ENCODE peak calls at places on chromosomes 6 and 20, in four cellular contexts. V is heart left ventricle, R is transverse colon, N is mucosa of descending colon. C is an unnamed sample.

GRCh38 chr6:13454286-13455221 is 32.8 kb downstream of the GFOD1 start:
- DNase-seq in V (peak), R (peak), N (peak), C (no peak)

GRCh38 chr6:119142051-119142450 is 63.6 kb upstream of the FAM184A start:
- DNase-seq in V (no peak), R (no peak), N (no peak), C (no peak)

GRCh38 chr20:63253438-63254236 is 626 bp downstream of the NKAIN4 start:
- DNase-seq in V (no peak), R (no peak), N (no peak), C (no peak)

GRCh38 chr6:133553652-133554051 is 312.5 kb downstream of the EYA4 start:
- DNase-seq in V (no peak), R (peak), N (peak), C (peak)

GRCh38 chr6:163189609-163190008 is 224.9 kb upstream of the QKI start:
- DNase-seq in V (no peak), R (no peak), N (no peak), C (no peak)

GRCh38 chr6:141153563-141153962 is 979.2 kb upstream of the GJE1 start:
- DNase-seq in V (no peak), R (no peak), N (no peak), C (no peak)

GRCh38 chr6:132907915-132908314 is 93.5 kb downstream of the RPS12 start:
- DNase-seq in V (no peak), R (no peak), N (no peak), C (no peak)

GRCh38 chr20:10662661-10663458 is 10.9 kb downstream of the JAG1 start:
- DNase-seq in V (no peak), R (no peak), N (peak), C (no peak)

GRCh38 chr6:147459772-147460171 is 48.7 kb upstream of the SAMD5 start:
- DNase-seq in V (no peak), R (no peak), N (no peak), C (no peak)

GRCh38 chr6:75098709-75099108 is 107.1 kb downstream of the COL12A1 start:
- DNase-seq in V (peak), R (peak), N (peak), C (peak)

GRCh38 chr20:44750081-44750805 is 4.6 kb downstream of the KCNK15 start:
- DNase-seq in V (no peak), R (no peak), N (no peak), C (no peak)

GRCh38 chr6:167550936-167551633 is 226.2 kb downstream of the TTLL2 start:
- DNase-seq in V (peak), R (peak), N (peak), C (peak)

GRCh38 chr20:58891076-58891685 is 38.7 kb downstream of the GNAS start:
- DNase-seq in V (peak), R (peak), N (peak), C (no peak)

GRCh38 chr6:122798099-122798641 is 9.1 kb downstream of the SMPDL3A start:
- DNase-seq in V (no peak), R (peak), N (peak), C (peak)

GRCh38 chr6:7617954-7618764 is 28.2 kb downstream of the SNRNP48 start:
- DNase-seq in V (peak), R (peak), N (peak), C (no peak)

GRCh38 chr6:72238900-72239299 is 352.6 kb downstream of the RIMS1 start:
- DNase-seq in V (no peak), R (no peak), N (no peak), C (no peak)

GRCh38 chr20:20037960-20038359 is 14.3 kb downstream of the CRNKL1 start:
- DNase-seq in V (no peak), R (no peak), N (no peak), C (peak)

GRCh38 chr20:50450961-50451752 is 59.0 kb upstream of the PTPN1 start:
- DNase-seq in V (peak), R (peak), N (peak), C (no peak)

GRCh38 chr6:8481727-8482126 is 46.4 kb upstream of the SLC35B3 start:
- DNase-seq in V (no peak), R (no peak), N (no peak), C (no peak)

GRCh38 chr20:54067606-54068174 is 2.7 kb downstream of the BCAS1 start:
- DNase-seq in V (peak), R (peak), N (peak), C (no peak)

GRCh38 chr6:109094351-109095035 is at the start of gene SESN1:
- DNase-seq in V (peak), R (peak), N (peak), C (peak)

GRCh38 chr20:37511605-37512275 is 9.3 kb upstream of the NNAT start:
- DNase-seq in V (no peak), R (no peak), N (no peak), C (no peak)

GRCh38 chr6:39393075-39393474 is 70.6 kb upstream of the KCNK16 start:
- DNase-seq in V (no peak), R (no peak), N (no peak), C (no peak)

GRCh38 chr20:32528291-32528891 is 56.7 kb downstream of the NOL4L start:
- DNase-seq in V (peak), R (no peak), N (no peak), C (no peak)

GRCh38 chr6:166650824-166651223 is 23.8 kb upstream of the RPS6KA2 start:
- DNase-seq in V (no peak), R (no peak), N (no peak), C (no peak)

GRCh38 chr6:104638841-104639290 is 220.9 kb downstream of the HACE1 start:
- DNase-seq in V (no peak), R (no peak), N (no peak), C (no peak)
- H3K4me3 ChIP-seq in V (no peak), R (no peak), N (no peak), C (no peak)

GRCh38 chr20:43507150-43508080 is at the start of gene L3MBTL1:
- DNase-seq in V (peak), R (peak), N (peak), C (no peak)
- TF ChIP-seq CTCF in V (no peak), R (no peak), N (no peak), C (no peak)

DNA sequence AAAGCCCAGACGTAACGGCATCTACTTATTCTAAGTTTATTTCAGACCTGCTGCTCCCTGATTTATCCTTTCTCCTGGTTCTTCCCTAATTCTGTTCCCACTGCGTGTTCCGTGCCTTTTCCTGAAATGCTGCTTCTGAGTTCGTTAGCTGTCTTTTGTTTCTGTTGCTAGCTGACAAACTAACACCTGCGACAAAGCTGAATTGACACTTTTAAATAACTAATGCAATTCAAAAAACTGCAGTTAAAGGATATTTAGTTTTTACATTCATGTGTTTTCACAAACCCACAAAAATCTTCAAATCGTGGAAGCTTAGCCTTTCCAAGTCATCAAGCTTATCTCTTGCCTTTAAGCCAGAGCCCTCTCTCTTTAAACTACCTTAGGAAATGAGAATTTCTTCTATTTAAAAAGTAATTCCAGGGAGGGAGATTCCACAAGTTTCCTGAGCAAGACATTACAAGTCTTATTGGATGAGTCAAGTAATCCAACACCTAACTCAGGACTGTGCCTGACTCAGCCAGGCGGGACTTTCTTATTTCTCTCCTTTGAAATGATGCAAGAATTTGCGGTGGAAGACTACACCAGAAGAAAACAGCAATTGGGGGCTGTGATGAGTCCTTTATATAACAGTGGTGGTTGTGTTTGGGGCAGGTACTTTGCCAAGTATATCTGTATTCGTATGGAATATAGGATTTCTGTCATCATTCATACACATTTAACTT is 6.3 kb downstream of the ADTRP start:
- DNase-seq in V (no peak), R (no peak), N (no peak), C (peak)
- H3K4me3 ChIP-seq in V (no peak), R (no peak), N (no peak), C (no peak)

DNA sequence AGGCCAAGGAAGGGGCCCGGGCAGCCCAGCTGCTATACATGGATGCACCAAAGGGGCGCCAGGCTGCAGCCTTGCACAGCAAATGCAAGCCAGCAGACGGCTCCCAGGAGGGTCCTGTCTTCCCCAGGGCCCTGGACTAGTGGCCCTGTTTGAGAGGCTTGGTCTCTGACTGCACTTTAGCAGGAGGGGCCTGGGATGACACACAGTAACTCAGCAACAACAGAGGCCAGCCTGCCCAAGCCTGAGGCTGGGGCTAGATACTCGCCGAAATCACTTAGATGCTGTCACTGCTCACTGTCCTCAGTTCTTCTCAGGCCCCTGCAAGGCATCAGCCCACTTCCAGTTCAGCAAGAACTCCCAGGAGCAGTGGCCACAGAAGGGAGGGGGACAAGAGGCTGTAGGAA is 73.5 kb downstream of the TRAM2 start:
- DNase-seq in V (peak), R (no peak), N (no peak), C (no peak)
- TF ChIP-seq CTCF in V (no peak), R (no peak), N (no peak), C (peak)

C was measured in astrocyte of the cerebellum.